ENCODE peak calls at places on chromosomes 5 and 9, in seven cellular contexts. O, R, J, H, M, A and F are unnamed samples.

GRCh38 chr5:148374693-148375360 is 8.9 kb upstream of the FBXO38 start:
- DNase-seq in R (peak; percentile 30), O (no peak), J (no peak), H (no peak), M (no peak), A (peak; percentile 77), F (no peak)

GRCh38 chr5:33854733-33855151 is 37.0 kb downstream of the ADAMTS12 start:
- DNase-seq in A (no peak), R (peak; percentile 33), H (no peak), O (no peak), M (no peak), J (no peak), F (no peak)

GRCh38 chr5:140041492-140042421 is 1.3 kb downstream of the NRG2 start:
- DNase-seq in H (no peak), O (peak; percentile 57), A (no peak), J (peak; percentile 87), M (no peak), R (no peak), F (peak; percentile 22)

GRCh38 chr9:136840877-136841645 is 1.2 kb upstream of the AJM1 start:
- DNase-seq in H (no peak), J (no peak), M (no peak), A (peak; percentile 30), R (no peak), O (no peak), F (no peak)

GRCh38 chr5:73152411-73153388 is 20.3 kb upstream of the TMEM174 start:
- DNase-seq in M (no peak), A (no peak), H (no peak), R (no peak), O (no peak), J (no peak), F (no peak)

GRCh38 chr9:31137151-31137849 is 1247.1 kb upstream of the ACO1 start:
- DNase-seq in A (no peak), R (peak; percentile 40), M (no peak), O (no peak), J (no peak), H (no peak), F (no peak)

GRCh38 chr5:33235304-33235703 is 205.5 kb upstream of the TARS1 start:
- DNase-seq in M (no peak), J (no peak), H (no peak), R (no peak), A (no peak), O (no peak), F (no peak)

GRCh38 chr9:109467936-109468335 is 30.2 kb downstream of the PTPN3 start:
- DNase-seq in A (peak; percentile 35), M (no peak), J (no peak), H (no peak), R (peak; percentile 20), O (no peak), F (no peak)

GRCh38 chr9:80052830-80053229 is 481.1 kb downstream of the TLE4 start:
- DNase-seq in M (no peak), R (no peak), J (no peak), O (no peak), A (no peak), H (no peak), F (no peak)

GRCh38 chr5:40679998-40680681 is 425 bp downstream of the PTGER4 start:
- DNase-seq in R (peak; percentile 18), M (peak; percentile 56), O (peak; percentile 28), J (no peak), A (peak; percentile 10), H (no peak), F (no peak)

GRCh38 chr9:95270790-95271189 is 46.7 kb downstream of the FANCC start:
- DNase-seq in O (no peak), J (no peak), M (no peak), R (no peak), A (no peak), H (no peak), F (no peak)

GRCh38 chr9:123589666-123590239 is 233.8 kb downstream of the CRB2 start:
- DNase-seq in O (no peak), A (no peak), J (no peak), H (no peak), R (no peak), M (no peak), F (no peak)

GRCh38 chr5:134458234-134458633 is 46.6 kb upstream of the CDKN2AIPNL start:
- DNase-seq in M (no peak), O (peak; percentile 74), R (no peak), H (no peak), A (no peak), J (peak; percentile 88), F (no peak)

GRCh38 chr9:101326501-101326900 is 58.3 kb downstream of the BAAT start:
- DNase-seq in H (no peak), O (no peak), M (no peak), J (no peak), R (no peak), A (no peak), F (no peak)

GRCh38 chr9:126682928-126683697 is 69.4 kb downstream of the LMX1B start:
- DNase-seq in M (no peak), H (no peak), R (no peak), J (no peak), A (no peak), O (no peak), F (no peak)

GRCh38 chr5:135269828-135270545 is 129.0 kb downstream of the MACROH2A1 start:
- DNase-seq in R (peak; percentile 71), M (no peak), H (no peak), J (peak; percentile 76), A (no peak), O (no peak), F (no peak)

GRCh38 chr5:45355189-45355992 is 340.8 kb downstream of the HCN1 start:
- DNase-seq in O (no peak), M (no peak), J (no peak), R (no peak), H (no peak), A (no peak), F (no peak)

GRCh38 chr5:50667653-50668403 is 1.4 kb downstream of the PARP8 start:
- DNase-seq in M (peak; percentile 94), R (peak; percentile 79), O (peak; percentile 68), A (peak; percentile 53), J (peak; percentile 90), H (peak; percentile 74), F (peak; percentile 27)

GRCh38 chr5:50666261-50667078 is at the start of gene PARP8:
- DNase-seq in R (peak; percentile 59), A (peak; percentile 86), J (peak; percentile 82), H (peak; percentile 22), O (peak; percentile 47), M (peak; percentile 65), F (no peak)

GRCh38 chr5:50667079-50667652 is 729 bp downstream of the PARP8 start:
- DNase-seq in H (no peak), M (peak; percentile 73), O (peak; percentile 72), R (peak; percentile 76), J (peak; percentile 89), A (peak; percentile 76), F (peak; percentile 22)

GRCh38 chr5:50665091-50665490 is 1.3 kb upstream of the PARP8 start:
- DNase-seq in H (no peak), J (no peak), A (no peak), M (no peak), O (no peak), R (no peak), F (no peak)

DNA sequence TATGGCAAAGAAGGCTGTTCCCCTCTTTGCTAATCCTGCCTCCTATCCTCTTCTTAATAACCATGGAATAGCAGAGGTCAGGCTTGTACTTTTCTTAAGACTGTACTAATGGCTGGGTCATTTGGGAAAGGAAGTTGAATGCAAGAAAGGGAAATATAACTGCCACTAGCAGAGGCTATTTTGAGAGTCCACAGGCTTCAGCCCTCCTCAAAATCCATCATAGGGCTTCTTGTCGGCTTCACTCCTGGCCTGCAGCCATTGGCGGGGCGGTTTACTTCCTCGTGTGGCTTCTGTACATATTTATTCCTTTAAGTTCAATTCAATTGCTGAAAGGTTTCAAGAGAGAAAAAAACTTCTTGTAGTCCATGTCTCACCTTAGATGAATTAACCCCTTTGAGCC is 2.8 kb upstream of the PARP8 start:
- DNase-seq in M (no peak), A (peak; percentile 42), J (no peak), O (peak; percentile 53), H (no peak), R (no peak), F (no peak)
- H3K27ac ChIP-seq in M (no peak overlapping the region), A (peak overlapping the region; percentile 48), J (no peak overlapping the region), O (no peak overlapping the region), H (no peak overlapping the region), R (no peak overlapping the region), F (no peak overlapping the region)

GRCh38 chr9:127876764-127877562 is 512 bp downstream of the AK1 start:
- DNase-seq in H (no peak), M (no peak), J (peak; percentile 81), R (no peak), A (no peak), O (peak; percentile 62), F (no peak)

GRCh38 chr9:127873886-127874285 is 3.6 kb downstream of the AK1 start:
- DNase-seq in O (peak; percentile 86), A (no peak), R (no peak), M (no peak), J (peak; percentile 96), H (no peak), F (peak; percentile 63)

GRCh38 chr9:127876026-127876763 is 1.3 kb downstream of the AK1 start:
- DNase-seq in A (no peak), H (no peak), M (no peak), R (no peak), O (no peak), J (no peak), F (no peak)

GRCh38 chr9:127874301-127875216 is 2.9 kb downstream of the AK1 start:
- DNase-seq in O (no peak), M (no peak), J (peak; percentile 79), H (no peak), A (no peak), R (no peak), F (no peak)

DNA sequence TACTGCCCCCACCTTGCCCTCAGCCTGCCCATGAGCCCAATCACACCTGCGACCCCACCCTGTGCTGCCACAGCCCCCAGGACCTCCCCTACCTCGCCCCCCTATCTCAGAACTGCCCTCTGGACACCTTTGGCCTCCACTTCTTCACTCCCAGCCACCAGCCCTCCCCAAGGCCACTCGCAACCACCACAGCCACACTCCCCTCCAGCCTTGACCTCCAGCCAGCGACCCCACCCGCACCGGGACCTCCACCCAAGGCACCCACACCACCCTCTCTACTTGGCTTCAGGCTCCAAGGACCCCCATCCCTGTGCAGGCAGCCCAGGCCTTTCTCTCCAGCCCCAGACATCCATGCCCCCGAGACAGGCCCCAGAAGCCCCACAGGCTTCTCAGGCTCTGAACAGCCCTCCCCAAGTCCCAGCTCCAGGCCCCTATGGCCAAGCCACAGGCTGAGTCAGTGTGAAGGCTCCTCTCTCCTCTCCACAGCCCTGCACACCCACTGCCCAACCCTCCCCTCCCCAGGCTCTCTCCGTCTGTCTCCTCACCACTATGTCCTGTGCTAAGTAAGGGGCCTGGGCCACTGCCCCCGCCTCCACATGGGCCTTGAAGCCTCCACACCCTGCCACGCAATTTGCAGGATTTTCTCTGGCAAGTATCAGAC is 2.0 kb downstream of the AK1 start:
- DNase-seq in J (peak; percentile 80), R (no peak), H (no peak), M (no peak), O (no peak), A (no peak), F (no peak)
- H3K27ac ChIP-seq in J (no peak overlapping the region), R (no peak overlapping the region), H (no peak overlapping the region), M (no peak overlapping the region), O (peak overlapping the region; percentile 93), A (no peak overlapping the region), F (peak overlapping the region; percentile 88)

GRCh38 chr5:126178521-126178920 is 244.7 kb upstream of the GRAMD2B start:
- DNase-seq in O (no peak), M (no peak), H (no peak), J (no peak), R (no peak), A (no peak), F (no peak)
- H3K27ac ChIP-seq in O (no peak overlapping the region), M (no peak overlapping the region), H (no peak overlapping the region), J (no peak overlapping the region), R (no peak overlapping the region), A (no peak overlapping the region), F (no peak overlapping the region)

GRCh38 chr5:141957367-141957993 is 522 bp downstream of the PCDH12 start:
- DNase-seq in R (no peak), O (no peak), H (no peak), A (peak; percentile 19), M (no peak), J (no peak), F (no peak)
- H3K27ac ChIP-seq in R (no peak overlapping the region), O (peak overlapping the region; percentile 78), H (no peak overlapping the region), A (no peak overlapping the region), M (no peak overlapping the region), J (no peak overlapping the region), F (no peak overlapping the region)